ENCODE peak calls at places on chromosomes 16 and 17, in five cellular contexts. E is left kidney, R is left colon, Z is GM12865, A is NCI-H2227 treated with DMSO at 0.1 percent for 48 hours. Q is an unnamed sample.

GRCh38 chr16:9072806-9073341 is 18.6 kb upstream of the HAPSTR1 start:
- DNase-seq in R (no peak), Z (peak), E (no peak), A (no peak), Q (peak)

GRCh38 chr17:67289174-67289876 is 44.3 kb upstream of the HELZ start:
- DNase-seq in Z (no peak), E (peak), R (peak), A (no peak), Q (no peak)

GRCh38 chr17:20028436-20028835 is 19.3 kb downstream of the SPECC1 start:
- DNase-seq in A (no peak), E (no peak), R (no peak), Z (no peak), Q (no peak)

GRCh38 chr17:19727466-19728113 is 11.2 kb upstream of the SLC47A2 start:
- DNase-seq in A (no peak), E (no peak), Z (no peak), R (no peak), Q (no peak)

GRCh38 chr16:53045554-53046250 is 7.0 kb downstream of the CHD9NB start:
- DNase-seq in Z (no peak), R (peak), E (peak), A (no peak), Q (no peak)

GRCh38 chr17:28346746-28347246 is 10.5 kb downstream of the POLDIP2 start:
- DNase-seq in E (peak), R (no peak), A (no peak), Z (peak), Q (peak)

GRCh38 chr17:27282054-27282501 is 11.8 kb upstream of the WSB1 start:
- DNase-seq in E (no peak), Z (peak), A (no peak), R (no peak), Q (peak)

GRCh38 chr17:79793924-79794304 is 3.0 kb downstream of the CBX8 start:
- DNase-seq in R (no peak), A (peak), E (peak), Z (no peak), Q (no peak)

GRCh38 chr16:87380403-87380802 is 3.2 kb downstream of the FBXO31 start:
- DNase-seq in A (no peak), R (no peak), Z (peak), E (peak), Q (no peak)

GRCh38 chr16:83925095-83925905 is 26.4 kb downstream of the MLYCD start:
- DNase-seq in Z (no peak), A (no peak), R (no peak), E (no peak), Q (no peak)

GRCh38 chr16:79509221-79509631 is 91.3 kb downstream of the MAF start:
- DNase-seq in E (peak), A (peak), R (peak), Z (no peak), Q (no peak)

GRCh38 chr16:27526169-27526568 is 23.5 kb downstream of the GTF3C1 start:
- DNase-seq in R (no peak), Z (no peak), E (peak), A (no peak), Q (peak)

GRCh38 chr16:46756772-46757171 is 8.6 kb upstream of the MYLK3 start:
- DNase-seq in A (no peak), R (no peak), Z (no peak), E (no peak), Q (no peak)

GRCh38 chr16:57755061-57755684 is 19.6 kb downstream of the KATNB1 start:
- DNase-seq in R (no peak), A (no peak), E (no peak), Z (no peak), Q (no peak)

GRCh38 chr16:71796501-71796900 is 12.1 kb downstream of the AP1G1 start:
- DNase-seq in R (no peak), Z (no peak), E (no peak), A (no peak), Q (no peak)

GRCh38 chr17:37405955-37406634 is 541 bp downstream of the ACACA start:
- DNase-seq in E (peak), Z (no peak), R (no peak), A (peak), Q (peak)

GRCh38 chr17:64259922-64260321 is 3.1 kb downstream of the TEX2 start:
- DNase-seq in R (no peak), Z (no peak), A (no peak), E (no peak), Q (no peak)